ENCODE peak calls at places on chromosomes 11 and 22, in nine cellular contexts. One of them, this sample, is unnamed.

GRCh38 chr11:10625982-10626311 is 57.5 kb upstream of the LYVE1 start:
- DNase-seq in lower leg skin: no peak
- DNase-seq in fibroblast of lung: no peak
- DNase-seq in fibroblast of villous mesenchyme: no peak
- DNase-seq in neural progenitor cell: no peak
- DNase-seq in cardiac muscle cell: no peak
- DNase-seq in HCT116: no peak
- DNase-seq in IMR-90: no peak
- DNase-seq in progenitor cell of endocrine pancreas: no peak
- DNase-seq in this sample: no peak

GRCh38 chr11:42237701-42238235 is 778.3 kb upstream of the LRRC4C start:
- DNase-seq in lower leg skin: no peak
- DNase-seq in fibroblast of lung: no peak
- DNase-seq in fibroblast of villous mesenchyme: no peak
- DNase-seq in neural progenitor cell: no peak
- DNase-seq in cardiac muscle cell: no peak
- DNase-seq in HCT116: no peak
- DNase-seq in IMR-90: no peak
- DNase-seq in progenitor cell of endocrine pancreas: no peak
- DNase-seq in this sample: no peak

GRCh38 chr11:2511421-2512369 is 66.9 kb downstream of the KCNQ1 start:
- DNase-seq in lower leg skin: peak; percentile 13
- DNase-seq in fibroblast of lung: no peak
- DNase-seq in fibroblast of villous mesenchyme: no peak
- DNase-seq in neural progenitor cell: peak; percentile 1
- DNase-seq in cardiac muscle cell: no peak
- DNase-seq in HCT116: no peak
- DNase-seq in IMR-90: no peak
- DNase-seq in progenitor cell of endocrine pancreas: no peak
- DNase-seq in this sample: no peak

GRCh38 chr11:33931032-33931431 is 39.2 kb upstream of the LMO2 start:
- DNase-seq in lower leg skin: no peak
- DNase-seq in fibroblast of lung: no peak
- DNase-seq in fibroblast of villous mesenchyme: peak; percentile 1
- DNase-seq in neural progenitor cell: no peak
- DNase-seq in cardiac muscle cell: no peak
- DNase-seq in HCT116: no peak
- DNase-seq in IMR-90: no peak
- DNase-seq in progenitor cell of endocrine pancreas: no peak
- DNase-seq in this sample: no peak

GRCh38 chr11:27150098-27150497 is 109.5 kb downstream of the BBOX1 start:
- DNase-seq in lower leg skin: no peak
- DNase-seq in fibroblast of lung: no peak
- DNase-seq in fibroblast of villous mesenchyme: no peak
- DNase-seq in neural progenitor cell: no peak
- DNase-seq in cardiac muscle cell: no peak
- DNase-seq in HCT116: no peak
- DNase-seq in IMR-90: no peak
- DNase-seq in progenitor cell of endocrine pancreas: no peak
- DNase-seq in this sample: no peak

GRCh38 chr11:210122-210802 is 2.8 kb downstream of the RIC8A start:
- DNase-seq in lower leg skin: no peak
- DNase-seq in fibroblast of lung: peak; percentile 40
- DNase-seq in fibroblast of villous mesenchyme: peak; percentile 71
- DNase-seq in neural progenitor cell: no peak
- DNase-seq in cardiac muscle cell: no peak
- DNase-seq in HCT116: no peak
- DNase-seq in IMR-90: peak; percentile 88
- DNase-seq in progenitor cell of endocrine pancreas: no peak
- DNase-seq in this sample: no peak

GRCh38 chr11:35049906-35050531 is 89.0 kb upstream of the CD44 start:
- DNase-seq in lower leg skin: no peak
- DNase-seq in fibroblast of lung: no peak
- DNase-seq in fibroblast of villous mesenchyme: peak; percentile 60
- DNase-seq in neural progenitor cell: no peak
- DNase-seq in cardiac muscle cell: no peak
- DNase-seq in HCT116: no peak
- DNase-seq in IMR-90: no peak
- DNase-seq in progenitor cell of endocrine pancreas: no peak
- DNase-seq in this sample: no peak

GRCh38 chr11:48148749-48149148 is 67.9 kb upstream of the OR4B1 start:
- DNase-seq in lower leg skin: no peak
- DNase-seq in fibroblast of lung: no peak
- DNase-seq in fibroblast of villous mesenchyme: no peak
- DNase-seq in neural progenitor cell: no peak
- DNase-seq in cardiac muscle cell: no peak
- DNase-seq in HCT116: no peak
- DNase-seq in IMR-90: no peak
- DNase-seq in progenitor cell of endocrine pancreas: no peak
- DNase-seq in this sample: no peak

GRCh38 chr11:70865356-70865755 is 387.0 kb downstream of the SHANK2 start:
- DNase-seq in lower leg skin: no peak
- DNase-seq in fibroblast of lung: no peak
- DNase-seq in fibroblast of villous mesenchyme: no peak
- DNase-seq in neural progenitor cell: no peak
- DNase-seq in cardiac muscle cell: no peak
- DNase-seq in HCT116: no peak
- DNase-seq in IMR-90: no peak
- DNase-seq in progenitor cell of endocrine pancreas: no peak
- DNase-seq in this sample: no peak

DNA sequence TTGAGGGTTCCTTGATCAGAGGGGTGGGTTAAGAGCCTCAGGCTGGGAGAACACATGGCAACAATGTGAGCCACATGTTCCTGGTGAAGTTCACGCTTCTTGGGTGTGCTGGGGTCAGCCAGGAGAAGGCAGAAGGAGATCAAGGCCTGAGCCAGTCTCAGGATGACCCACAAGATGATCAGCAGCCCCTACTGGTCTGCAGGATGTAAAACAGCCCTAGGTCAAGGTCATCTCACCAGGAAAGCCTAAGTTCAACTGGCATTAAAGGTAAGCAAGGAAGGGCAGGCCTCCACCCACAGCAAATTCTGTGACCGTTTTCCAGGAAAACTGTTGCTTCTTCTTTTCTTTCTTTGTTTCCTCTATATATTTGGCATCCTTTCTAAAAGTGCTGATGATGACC is 156.7 kb upstream of the KIRREL3 start:
- DNase-seq in lower leg skin: no peak
- DNase-seq in fibroblast of lung: no peak
- DNase-seq in fibroblast of villous mesenchyme: no peak
- DNase-seq in neural progenitor cell: no peak
- DNase-seq in cardiac muscle cell: no peak
- DNase-seq in HCT116: no peak
- DNase-seq in IMR-90: no peak
- DNase-seq in progenitor cell of endocrine pancreas: no peak
- DNase-seq in this sample: no peak
- TF ChIP-seq CTCF in lower leg skin: no peak
- TF ChIP-seq CTCF in fibroblast of lung: no peak
- TF ChIP-seq CTCF in fibroblast of villous mesenchyme: no peak
- TF ChIP-seq CTCF in neural progenitor cell: no peak
- TF ChIP-seq CTCF in cardiac muscle cell: no peak
- TF ChIP-seq CTCF in HCT116: no peak
- TF ChIP-seq CTCF in IMR-90: no peak
- TF ChIP-seq CTCF in progenitor cell of endocrine pancreas: no peak
- TF ChIP-seq CTCF in this sample: no peak

GRCh38 chr22:17164392-17165024 is 5.4 kb upstream of the HDHD5 start:
- DNase-seq in lower leg skin: no peak
- DNase-seq in fibroblast of lung: no peak
- DNase-seq in fibroblast of villous mesenchyme: no peak
- DNase-seq in neural progenitor cell: no peak
- DNase-seq in cardiac muscle cell: no peak
- DNase-seq in HCT116: peak; percentile 37
- DNase-seq in IMR-90: no peak
- DNase-seq in progenitor cell of endocrine pancreas: no peak
- DNase-seq in this sample: no peak
- TF ChIP-seq CTCF in lower leg skin: no peak
- TF ChIP-seq CTCF in fibroblast of lung: peak; percentile 7
- TF ChIP-seq CTCF in fibroblast of villous mesenchyme: peak; percentile 26
- TF ChIP-seq CTCF in neural progenitor cell: peak; percentile 34
- TF ChIP-seq CTCF in cardiac muscle cell: peak; percentile 23
- TF ChIP-seq CTCF in HCT116: peak; percentile 69
- TF ChIP-seq CTCF in IMR-90: peak; percentile 18
- TF ChIP-seq CTCF in progenitor cell of endocrine pancreas: peak; percentile 31
- TF ChIP-seq CTCF in this sample: peak; percentile 21

GRCh38 chr11:75425422-75425821 is 7.6 kb downstream of the KLHL35 start:
- DNase-seq in lower leg skin: no peak
- DNase-seq in fibroblast of lung: no peak
- DNase-seq in fibroblast of villous mesenchyme: no peak
- DNase-seq in neural progenitor cell: peak; percentile 71
- DNase-seq in cardiac muscle cell: peak; percentile 34
- DNase-seq in HCT116: no peak
- DNase-seq in IMR-90: no peak
- DNase-seq in progenitor cell of endocrine pancreas: no peak
- DNase-seq in this sample: no peak
- TF ChIP-seq CTCF in lower leg skin: no peak
- TF ChIP-seq CTCF in fibroblast of lung: peak; percentile 9
- TF ChIP-seq CTCF in fibroblast of villous mesenchyme: peak; percentile 27
- TF ChIP-seq CTCF in neural progenitor cell: peak; percentile 63
- TF ChIP-seq CTCF in cardiac muscle cell: peak; percentile 39
- TF ChIP-seq CTCF in HCT116: peak; percentile 60
- TF ChIP-seq CTCF in IMR-90: peak; percentile 16
- TF ChIP-seq CTCF in progenitor cell of endocrine pancreas: peak; percentile 41
- TF ChIP-seq CTCF in this sample: no peak

GRCh38 chr11:12088047-12088481 is 22.3 kb upstream of the MICAL2 start:
- DNase-seq in lower leg skin: peak; percentile 82
- DNase-seq in fibroblast of lung: peak; percentile 71
- DNase-seq in fibroblast of villous mesenchyme: peak; percentile 75
- DNase-seq in neural progenitor cell: no peak
- DNase-seq in cardiac muscle cell: peak; percentile 73
- DNase-seq in HCT116: no peak
- DNase-seq in IMR-90: peak; percentile 77
- DNase-seq in progenitor cell of endocrine pancreas: no peak
- DNase-seq in this sample: no peak
- TF ChIP-seq CTCF in lower leg skin: no peak
- TF ChIP-seq CTCF in fibroblast of lung: no peak
- TF ChIP-seq CTCF in fibroblast of villous mesenchyme: peak; percentile 45
- TF ChIP-seq CTCF in neural progenitor cell: no peak
- TF ChIP-seq CTCF in cardiac muscle cell: peak; percentile 48
- TF ChIP-seq CTCF in HCT116: peak; percentile 57
- TF ChIP-seq CTCF in IMR-90: peak; percentile 49
- TF ChIP-seq CTCF in progenitor cell of endocrine pancreas: peak; percentile 15
- TF ChIP-seq CTCF in this sample: no peak

GRCh38 chr11:132123854-132124835 is 753.7 kb downstream of the NTM start:
- DNase-seq in lower leg skin: no peak
- DNase-seq in fibroblast of lung: no peak
- DNase-seq in fibroblast of villous mesenchyme: no peak
- DNase-seq in neural progenitor cell: no peak
- DNase-seq in cardiac muscle cell: no peak
- DNase-seq in HCT116: no peak
- DNase-seq in IMR-90: no peak
- DNase-seq in progenitor cell of endocrine pancreas: no peak
- DNase-seq in this sample: no peak
- TF ChIP-seq CTCF in lower leg skin: no peak
- TF ChIP-seq CTCF in fibroblast of lung: no peak
- TF ChIP-seq CTCF in fibroblast of villous mesenchyme: peak; percentile 2
- TF ChIP-seq CTCF in neural progenitor cell: peak; percentile 34
- TF ChIP-seq CTCF in cardiac muscle cell: peak; percentile 3
- TF ChIP-seq CTCF in HCT116: no peak
- TF ChIP-seq CTCF in IMR-90: no peak
- TF ChIP-seq CTCF in progenitor cell of endocrine pancreas: peak; percentile 18
- TF ChIP-seq CTCF in this sample: no peak

GRCh38 chr22:29190915-29191314 is 14.8 kb upstream of the EMID1 start:
- DNase-seq in lower leg skin: no peak
- DNase-seq in fibroblast of lung: no peak
- DNase-seq in fibroblast of villous mesenchyme: no peak
- DNase-seq in neural progenitor cell: no peak
- DNase-seq in cardiac muscle cell: no peak
- DNase-seq in HCT116: no peak
- DNase-seq in IMR-90: no peak
- DNase-seq in progenitor cell of endocrine pancreas: no peak
- DNase-seq in this sample: no peak
- TF ChIP-seq CTCF in lower leg skin: no peak
- TF ChIP-seq CTCF in fibroblast of lung: no peak
- TF ChIP-seq CTCF in fibroblast of villous mesenchyme: no peak
- TF ChIP-seq CTCF in neural progenitor cell: no peak
- TF ChIP-seq CTCF in cardiac muscle cell: no peak
- TF ChIP-seq CTCF in HCT116: no peak
- TF ChIP-seq CTCF in IMR-90: no peak
- TF ChIP-seq CTCF in progenitor cell of endocrine pancreas: no peak
- TF ChIP-seq CTCF in this sample: no peak

GRCh38 chr11:45178890-45179663 is 32.6 kb downstream of the PRDM11 start:
- DNase-seq in lower leg skin: no peak
- DNase-seq in fibroblast of lung: peak; percentile 15
- DNase-seq in fibroblast of villous mesenchyme: no peak
- DNase-seq in neural progenitor cell: no peak
- DNase-seq in cardiac muscle cell: no peak
- DNase-seq in HCT116: no peak
- DNase-seq in IMR-90: peak; percentile 71
- DNase-seq in progenitor cell of endocrine pancreas: no peak
- DNase-seq in this sample: no peak

GRCh38 chr11:45179686-45180085 is 33.2 kb downstream of the PRDM11 start:
- DNase-seq in lower leg skin: no peak
- DNase-seq in fibroblast of lung: no peak
- DNase-seq in fibroblast of villous mesenchyme: no peak
- DNase-seq in neural progenitor cell: no peak
- DNase-seq in cardiac muscle cell: no peak
- DNase-seq in HCT116: no peak
- DNase-seq in IMR-90: no peak
- DNase-seq in progenitor cell of endocrine pancreas: no peak
- DNase-seq in this sample: no peak

GRCh38 chr11:45181595-45182550 is 35.4 kb downstream of the PRDM11 start:
- DNase-seq in lower leg skin: no peak
- DNase-seq in fibroblast of lung: no peak
- DNase-seq in fibroblast of villous mesenchyme: no peak
- DNase-seq in neural progenitor cell: peak; percentile 13
- DNase-seq in cardiac muscle cell: no peak
- DNase-seq in HCT116: no peak
- DNase-seq in IMR-90: no peak
- DNase-seq in progenitor cell of endocrine pancreas: no peak
- DNase-seq in this sample: peak; percentile 30

GRCh38 chr11:45180888-45181594 is 34.6 kb downstream of the PRDM11 start:
- DNase-seq in lower leg skin: no peak
- DNase-seq in fibroblast of lung: peak; percentile 65
- DNase-seq in fibroblast of villous mesenchyme: peak; percentile 37
- DNase-seq in neural progenitor cell: peak; percentile 15
- DNase-seq in cardiac muscle cell: no peak
- DNase-seq in HCT116: peak; percentile 31
- DNase-seq in IMR-90: peak; percentile 41
- DNase-seq in progenitor cell of endocrine pancreas: peak; percentile 48
- DNase-seq in this sample: peak; percentile 66

DNA sequence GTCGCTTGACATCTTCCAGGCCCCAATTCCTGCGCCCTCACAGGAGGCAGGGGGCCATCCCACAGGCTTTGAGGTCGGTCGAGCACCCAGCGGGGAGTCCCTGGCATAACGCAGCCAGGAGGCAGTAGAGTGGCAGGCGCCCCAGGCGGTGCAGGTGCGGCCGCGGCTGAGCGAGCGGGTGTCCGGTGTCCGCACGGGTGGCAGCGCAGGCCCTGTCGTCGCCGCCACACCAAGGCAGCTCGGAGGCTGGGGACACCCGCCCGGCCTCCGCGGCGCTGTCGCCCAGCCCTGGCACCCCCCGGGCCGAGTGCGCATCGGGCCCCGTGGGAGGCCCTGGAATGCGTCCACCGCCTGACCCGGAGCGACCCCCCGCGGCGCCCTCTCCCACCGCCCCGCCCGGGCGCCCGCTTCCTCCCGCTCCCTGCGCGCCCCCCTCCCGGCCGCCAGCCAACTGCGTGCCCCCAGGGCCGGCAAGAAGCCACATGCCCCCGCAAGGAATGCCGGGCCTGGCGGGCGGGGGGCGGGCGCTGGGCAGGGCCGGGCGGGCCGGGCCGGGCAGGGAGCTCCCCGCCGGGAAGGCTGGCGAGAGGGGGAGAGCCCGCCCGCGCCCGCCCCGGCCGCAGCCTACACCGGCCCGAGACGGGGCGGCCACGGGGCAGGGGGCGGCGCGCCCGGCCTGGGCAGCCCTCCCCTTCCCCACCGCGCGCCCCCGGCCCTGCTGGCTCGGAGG is 33.9 kb downstream of the PRDM11 start:
- DNase-seq in lower leg skin: no peak
- DNase-seq in fibroblast of lung: no peak
- DNase-seq in fibroblast of villous mesenchyme: no peak
- DNase-seq in neural progenitor cell: peak; percentile 81
- DNase-seq in cardiac muscle cell: peak; percentile 75
- DNase-seq in HCT116: peak; percentile 16
- DNase-seq in IMR-90: no peak
- DNase-seq in progenitor cell of endocrine pancreas: peak; percentile 56
- DNase-seq in this sample: peak; percentile 83
- TF ChIP-seq CTCF in lower leg skin: no peak
- TF ChIP-seq CTCF in fibroblast of lung: no peak
- TF ChIP-seq CTCF in fibroblast of villous mesenchyme: peak; percentile 30
- TF ChIP-seq CTCF in neural progenitor cell: peak; percentile 33
- TF ChIP-seq CTCF in cardiac muscle cell: peak; percentile 31
- TF ChIP-seq CTCF in HCT116: peak; percentile 54
- TF ChIP-seq CTCF in IMR-90: peak; percentile 28
- TF ChIP-seq CTCF in progenitor cell of endocrine pancreas: peak; percentile 55
- TF ChIP-seq CTCF in this sample: no peak

This sample was measured in nephron progenitor cell.